ENCODE peak calls at places on chromosome 4, in eight cellular contexts. U, M, W, G, D, A, K and Q are unnamed samples.

GRCh38 chr4:80093563-80093962 is 20.5 kb upstream of the ANTXR2 start:
- DNase-seq in G (no peak), A (no peak), K (no peak), D (no peak), M (no peak), U (no peak), W (no peak), Q (no peak)

GRCh38 chr4:38055566-38055965 is 95.4 kb downstream of the PTTG2 start:
- DNase-seq in G (no peak), K (no peak), D (no peak), M (no peak), W (no peak), U (no peak), A (no peak), Q (no peak)

GRCh38 chr4:5511791-5512190 is 196.6 kb downstream of the EVC2 start:
- DNase-seq in M (no peak), D (no peak), W (no peak), K (no peak), U (no peak), G (no peak), A (no peak), Q (no peak)

GRCh38 chr4:103482471-103482870 is 237.3 kb downstream of the TACR3 start:
- DNase-seq in D (no peak), K (no peak), M (no peak), A (no peak), U (no peak), W (no peak), G (no peak), Q (no peak)

GRCh38 chr4:112077743-112078142 is 67.5 kb upstream of the FAM241A start:
- DNase-seq in U (no peak), D (no peak), A (no peak), W (no peak), M (no peak), K (no peak), G (no peak), Q (no peak)

GRCh38 chr4:65538571-65538970 is 131.7 kb downstream of the EPHA5 start:
- DNase-seq in K (no peak), M (no peak), W (no peak), G (no peak), D (no peak), U (no peak), A (no peak), Q (no peak)

GRCh38 chr4:32499176-32499575 is 1779.0 kb downstream of the PCDH7 start:
- DNase-seq in M (no peak), A (no peak), D (no peak), K (no peak), U (no peak), W (no peak), G (no peak), Q (no peak)

GRCh38 chr4:113145519-113146291 is 96.3 kb downstream of the ANK2 start:
- DNase-seq in W (no peak), K (peak), A (no peak), D (no peak), M (no peak), G (no peak), U (peak), Q (no peak)

GRCh38 chr4:118738090-118738489 is 52.9 kb downstream of the METTL14 start:
- DNase-seq in D (no peak), W (no peak), K (no peak), M (no peak), U (no peak), A (no peak), G (no peak), Q (no peak)

GRCh38 chr4:38605794-38606586 is 58.0 kb upstream of the KLF3 start:
- DNase-seq in U (peak), A (no peak), D (no peak), W (no peak), M (no peak), K (no peak), G (no peak), Q (no peak)

GRCh38 chr4:108336076-108336475 is 167.3 kb upstream of the LEF1 start:
- DNase-seq in A (no peak), M (no peak), K (no peak), D (no peak), G (no peak), U (no peak), W (no peak), Q (no peak)

GRCh38 chr4:154314248-154314647 is 177.4 kb downstream of the DCHS2 start:
- DNase-seq in K (no peak), U (no peak), D (no peak), W (no peak), A (no peak), G (no peak), M (no peak), Q (no peak)

GRCh38 chr4:10091531-10092181 is 24.9 kb downstream of the WDR1 start:
- DNase-seq in U (no peak), D (no peak), W (no peak), A (no peak), K (no peak), G (no peak), M (no peak), Q (no peak)

GRCh38 chr4:37453004-37453360 is 208.4 kb downstream of the NWD2 start:
- DNase-seq in W (no peak), K (peak), U (peak), G (no peak), D (peak), A (peak), M (peak), Q (no peak)

GRCh38 chr4:125283702-125284279 is 31.0 kb upstream of the FAT4 start:
- DNase-seq in G (no peak), A (no peak), U (no peak), M (no peak), K (no peak), W (no peak), D (peak), Q (no peak)

GRCh38 chr4:178136736-178137345 is 694.6 kb upstream of the AGA start:
- DNase-seq in A (no peak), D (no peak), U (no peak), K (no peak), W (no peak), M (no peak), G (no peak), Q (no peak)

GRCh38 chr4:37928421-37928820 is 31.8 kb upstream of the PTTG2 start:
- DNase-seq in W (no peak), A (no peak), K (no peak), D (no peak), U (no peak), G (no peak), M (no peak), Q (no peak)

GRCh38 chr4:20430555-20430954 is 178.8 kb downstream of the SLIT2 start:
- DNase-seq in U (no peak), G (no peak), D (no peak), A (no peak), W (no peak), M (no peak), K (no peak), Q (no peak)

GRCh38 chr4:28702571-28702970 is 1841.9 kb downstream of the STIM2 start:
- DNase-seq in A (no peak), G (no peak), U (no peak), M (no peak), K (no peak), D (no peak), W (no peak), Q (no peak)

GRCh38 chr4:78704981-78705757 is 71.0 kb upstream of the BMP2K start:
- DNase-seq in W (no peak), K (no peak), D (no peak), M (no peak), A (no peak), G (no peak), U (no peak), Q (no peak)

GRCh38 chr4:133759428-133759827 is 442.2 kb downstream of the PABPC4L start:
- DNase-seq in D (no peak), K (no peak), U (peak), W (no peak), A (no peak), G (no peak), M (no peak), Q (no peak)

GRCh38 chr4:4859799-4860380 is 425 bp downstream of the MSX1 start:
- DNase-seq in A (no peak), K (no peak), U (no peak), G (no peak), W (no peak), D (peak), M (no peak), Q (no peak)

GRCh38 chr4:18391370-18391728 is 369.8 kb upstream of the LCORL start:
- DNase-seq in G (no peak), M (no peak), W (no peak), U (no peak), A (no peak), D (no peak), K (no peak), Q (no peak)

GRCh38 chr4:79198886-79199591 is 126.8 kb downstream of the NAA11 start:
- DNase-seq in G (no peak), A (no peak), W (no peak), K (no peak), U (no peak), M (no peak), D (peak), Q (no peak)

GRCh38 chr4:36024901-36025610 is 219.3 kb downstream of the ARAP2 start:
- DNase-seq in G (no peak), M (no peak), K (no peak), A (no peak), W (no peak), D (no peak), U (no peak), Q (no peak)

GRCh38 chr4:74590476-74590875 is 145.5 kb downstream of the AREG start:
- DNase-seq in G (no peak), A (no peak), M (no peak), D (no peak), K (no peak), U (no peak), W (no peak), Q (no peak)

GRCh38 chr4:673349-674091 is 556 bp downstream of the ATP5ME start:
- DNase-seq in W (no peak), A (no peak), G (no peak), D (peak), U (no peak), K (no peak), M (no peak), Q (no peak)

GRCh38 chr4:72378901-72379300 is 190.1 kb downstream of the ADAMTS3 start:
- DNase-seq in D (no peak), M (no peak), G (no peak), W (no peak), A (no peak), U (no peak), K (no peak), Q (no peak)

GRCh38 chr4:3679071-3679825 is 86.9 kb upstream of the ADRA2C start:
- DNase-seq in M (no peak), A (no peak), W (no peak), U (no peak), K (no peak), G (no peak), D (no peak), Q (no peak)

GRCh38 chr4:185512516-185512915 is 22.8 kb downstream of the PDLIM3 start:
- DNase-seq in K (no peak), M (no peak), A (no peak), G (no peak), W (no peak), D (no peak), U (no peak), Q (no peak)